ENCODE peak calls at places on chromosomes 4 and X, in five cellular contexts. K is GM12878, U is HepG2, W is GM23338, C is K562. H is an unnamed sample.

GRCh38 chr4:40933272-40934053 is 183.7 kb downstream of the NSUN7 start:
- DNase-seq in U (no peak), W (no peak), C (no peak), K (no peak), H (no peak)

GRCh38 chrX:55919367-55920221 is 202.0 kb downstream of the RRAGB start:
- DNase-seq in U (no peak), W (peak; percentile 6), K (peak; percentile 85), C (no peak), H (no peak)

GRCh38 chr4:181517521-181517920 is 725.7 kb upstream of the TENM3 start:
- DNase-seq in W (no peak), U (no peak), K (no peak), C (no peak), H (no peak)

GRCh38 chrX:114611018-114611619 is 27.2 kb downstream of the HTR2C start:
- DNase-seq in U (peak; percentile 3), K (no peak), C (peak; percentile 41), W (peak; percentile 68), H (peak; percentile 32)

GRCh38 chr4:178148106-178148505 is 705.9 kb upstream of the AGA start:
- DNase-seq in C (no peak), K (no peak), W (no peak), U (no peak), H (no peak)

GRCh38 chrX:115892787-115893671 is 277.5 kb upstream of the AGTR2 start:
- DNase-seq in U (peak; percentile 73), W (peak; percentile 38), C (peak; percentile 35), K (peak; percentile 73), H (no peak)

GRCh38 chrX:16671005-16671404 is 21.0 kb downstream of the S100G start:
- DNase-seq in C (peak; percentile 50), U (peak; percentile 5), W (peak; percentile 52), K (no peak), H (peak; percentile 42)

GRCh38 chr4:153785830-153786721 is 2.8 kb downstream of the SFRP2 start:
- DNase-seq in W (peak; percentile 70), U (peak; percentile 3), C (no peak), K (no peak), H (peak; percentile 14)

GRCh38 chr4:89752932-89753598 is 83.9 kb downstream of the SNCA start:
- DNase-seq in C (no peak), U (no peak), K (no peak), W (no peak), H (no peak)

GRCh38 chrX:139803224-139803623 is 95.3 kb upstream of the MCF2 start:
- DNase-seq in U (no peak), C (no peak), W (no peak), K (no peak), H (no peak)

GRCh38 chr4:156672492-156672891 is 299.1 kb downstream of the PDGFC start:
- DNase-seq in K (no peak), U (no peak), W (no peak), C (no peak), H (no peak)

GRCh38 chrX:63959975-63960374 is 175.0 kb upstream of the ARHGEF9 start:
- DNase-seq in U (no peak), C (no peak), W (peak; percentile 3), K (no peak), H (no peak)

GRCh38 chr4:150978738-150979575 is 36.1 kb downstream of the LRBA start:
- DNase-seq in C (no peak), K (no peak), W (no peak), U (no peak), H (no peak)

GRCh38 chrX:63561425-63561824 is 210.3 kb upstream of the SPIN4 start:
- DNase-seq in U (no peak), W (no peak), K (no peak), C (peak; percentile 2), H (no peak)

GRCh38 chr4:178481564-178481963 is 1039.3 kb upstream of the AGA start:
- DNase-seq in W (no peak), C (no peak), U (no peak), K (no peak), H (no peak)

GRCh38 chrX:20252392-20253231 is 14.1 kb downstream of the RPS6KA3 start:
- DNase-seq in C (peak; percentile 43), W (peak; percentile 66), U (peak; percentile 35), K (no peak), H (peak; percentile 65)

GRCh38 chrX:129980043-129980442 is 2.4 kb upstream of the BCORL1 start:
- DNase-seq in W (no peak), C (no peak), K (no peak), U (no peak), H (no peak)

GRCh38 chr4:53763813-53764597 is 172.7 kb upstream of the LNX1 start:
- DNase-seq in U (no peak), W (no peak), K (no peak), C (no peak), H (no peak)

DNA sequence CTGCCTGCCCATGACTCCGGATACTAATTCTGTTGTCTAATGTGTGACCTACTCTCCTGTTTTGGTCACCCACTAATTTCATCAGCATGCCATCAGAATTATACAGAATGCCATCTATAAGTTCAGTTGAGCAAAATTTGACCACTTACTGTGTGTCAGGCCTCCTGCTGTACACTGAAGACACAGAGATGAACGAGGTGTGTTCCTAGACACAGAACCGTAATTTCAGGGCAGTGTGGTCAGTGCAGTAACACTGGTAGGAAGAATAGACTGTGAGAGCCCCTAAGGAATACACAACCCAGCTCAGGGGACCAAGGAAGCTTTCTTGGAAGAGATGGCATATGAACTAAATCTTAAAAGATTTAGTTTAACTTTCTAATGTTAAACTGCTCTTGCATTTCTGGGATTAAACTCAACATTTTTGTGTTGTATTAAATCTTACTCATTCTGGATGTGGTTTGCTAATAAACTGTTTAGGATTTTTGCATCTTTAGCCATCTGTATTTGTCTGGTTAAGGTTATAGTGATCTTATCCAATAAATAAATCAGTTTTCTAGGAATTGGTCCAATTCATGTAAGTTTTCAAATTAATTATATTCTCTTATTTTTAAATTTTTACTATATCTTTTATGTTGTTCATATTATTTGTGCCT is 34.3 kb downstream of the KANTR start:
- DNase-seq in K (no peak), U (no peak), C (no peak), W (no peak), H (no peak)
- TF ChIP-seq JUNB in K (no peak), U (no peak), C (no peak), W (no peak), H (no peak)

GRCh38 chrX:144683247-144683646 is 564.1 kb upstream of the SPANXN1 start:
- DNase-seq in U (no peak), W (no peak), K (no peak), C (no peak), H (no peak)

DNA sequence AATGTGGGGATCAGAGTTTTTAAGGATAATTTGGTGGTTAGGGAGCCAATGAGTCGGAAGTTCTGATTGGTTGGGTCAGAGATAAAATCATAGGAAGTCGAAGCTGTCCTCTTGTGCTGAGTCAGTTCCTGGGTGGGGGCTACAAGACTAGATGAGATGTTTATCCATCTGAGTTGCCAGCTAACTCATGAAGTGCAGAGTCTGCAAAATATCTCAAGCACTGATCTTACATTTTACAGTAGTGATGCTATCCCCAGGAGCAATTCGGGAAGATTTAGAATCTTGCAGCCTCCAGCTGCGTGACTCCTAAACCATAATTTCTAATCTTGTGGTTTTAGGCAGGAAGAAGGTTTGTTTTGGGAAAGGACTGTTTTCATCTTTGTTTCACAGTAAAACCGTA is 565.8 kb upstream of the SPANXN1 start:
- DNase-seq in K (no peak), W (no peak), U (no peak), C (no peak), H (no peak)
- TF ChIP-seq JUNB in K (no peak), W (no peak), U (no peak), C (no peak), H (no peak)

GRCh38 chr4:106264331-106264728 is 51.7 kb downstream of the TBCK start:
- DNase-seq in W (no peak), K (no peak), C (peak; percentile 11), U (peak; percentile 79), H (peak; percentile 72)
- TF ChIP-seq JUNB in W (no peak), K (no peak), C (no peak), U (no peak), H (no peak)

GRCh38 chr4:122172266-122172665 is 20.1 kb downstream of the BLTP1 start:
- DNase-seq in K (no peak), U (no peak), W (no peak), C (no peak), H (no peak)
- TF ChIP-seq JUNB in K (no peak), U (no peak), W (no peak), C (no peak), H (no peak)

GRCh38 chrX:134807039-134807729 is 148.9 kb upstream of the PLAC1 start:
- DNase-seq in W (peak; percentile 96), K (peak; percentile 65), U (peak; percentile 80), C (peak; percentile 81), H (peak; percentile 95)
- TF ChIP-seq JUNB in W (no peak), K (no peak), U (no peak), C (peak; percentile 43), H (no peak)

DNA sequence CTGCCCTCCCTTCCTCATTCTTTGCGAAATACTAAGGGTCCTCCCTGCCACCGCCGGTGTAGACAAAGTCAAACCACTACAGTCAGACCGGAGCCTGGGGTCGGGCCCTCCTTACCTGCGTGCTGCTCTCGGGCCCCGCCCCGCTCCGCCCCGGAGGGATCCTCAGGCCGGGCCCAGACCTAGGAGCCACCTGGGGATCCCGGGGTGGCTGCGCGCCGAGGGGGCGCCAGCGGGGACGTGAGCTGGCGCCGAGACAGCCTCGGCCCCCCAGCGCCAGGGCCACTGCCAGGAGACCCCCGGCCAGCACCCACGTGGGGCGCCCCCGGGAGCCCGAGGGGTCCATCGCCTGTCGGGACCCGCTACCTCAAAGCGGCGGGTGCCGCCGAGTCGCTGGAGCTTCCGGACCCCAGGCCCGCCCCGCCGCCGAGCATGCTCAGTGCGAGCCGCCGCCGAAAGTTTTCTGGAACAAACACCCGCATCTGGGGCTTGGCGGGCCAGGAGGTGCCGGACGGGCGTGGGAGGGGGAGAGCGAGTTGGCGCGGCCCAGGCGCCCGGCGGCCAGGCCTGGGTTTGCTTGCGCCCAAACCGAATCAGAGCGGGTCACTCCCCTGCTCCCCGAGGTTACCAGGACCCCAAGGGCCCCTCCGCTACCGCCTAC is at the start of gene EVC2:
- DNase-seq in U (no peak), K (no peak), W (peak; percentile 79), C (peak; percentile 14), H (peak; percentile 27)
- TF ChIP-seq JUNB in U (no peak), K (no peak), W (no peak), C (no peak), H (no peak)

DNA sequence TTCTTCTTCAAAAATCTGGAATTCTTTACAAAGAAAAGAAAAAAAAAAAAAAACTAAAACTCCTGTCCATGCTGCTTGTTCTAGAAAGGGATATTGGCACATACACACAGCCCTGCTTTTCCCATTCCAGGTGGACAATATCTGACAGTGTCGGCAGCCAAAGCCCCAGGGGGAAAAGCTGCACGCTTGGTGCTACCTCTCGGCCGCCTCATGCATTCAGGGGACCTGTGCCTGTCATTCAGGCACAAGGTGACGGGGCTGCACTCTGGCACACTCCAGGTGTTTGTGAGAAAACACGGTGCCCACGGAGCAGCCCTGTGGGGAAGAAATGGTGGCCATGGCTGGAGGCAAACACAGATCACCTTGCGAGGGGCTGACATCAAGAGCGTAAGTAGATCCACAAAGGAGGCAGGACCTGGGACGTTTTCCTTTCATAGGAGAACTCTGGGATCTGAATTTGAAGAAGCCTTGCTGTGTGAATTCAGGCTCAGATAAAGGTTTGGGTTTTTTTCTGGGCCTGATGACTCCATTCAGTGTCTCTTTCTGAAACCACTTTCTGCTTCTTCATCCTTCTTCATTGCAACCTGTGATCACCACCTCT is 71.9 kb downstream of the NPNT start:
- DNase-seq in C (no peak), U (no peak), W (peak; percentile 41), K (no peak), H (no peak)
- TF ChIP-seq JUNB in C (no peak), U (no peak), W (no peak), K (no peak), H (no peak)

GRCh38 chr4:6626066-6626465 is 14.4 kb upstream of the MRFAP1 start:
- DNase-seq in C (no peak), K (no peak), W (no peak), U (no peak), H (no peak)
- TF ChIP-seq JUNB in C (no peak), K (no peak), W (no peak), U (no peak), H (no peak)

GRCh38 chrX:78527818-78528217 is 131.3 kb downstream of the RTL3 start:
- DNase-seq in K (no peak), C (no peak), U (no peak), W (no peak), H (no peak)
- TF ChIP-seq JUNB in K (no peak), C (no peak), U (no peak), W (no peak), H (no peak)